ENCODE peak calls at places on chromosomes 5 and 9, in six cellular contexts. E is SK-N-SH, P is NT2/D1, D is HCT116, M is GM12878, S is K562. B is an unnamed sample.

GRCh38 chr9:110255417-110256141 is 728 bp downstream of the TXN start:
- DNase-seq in E (peak), P (peak), D (no peak), M (no peak), S (peak), B (peak)

GRCh38 chr9:86804011-86804410 is 143.3 kb downstream of the GAS1 start:
- DNase-seq in E (no peak), P (no peak), D (no peak), M (no peak), S (no peak), B (no peak)

GRCh38 chr5:175920506-175920865 is 47.6 kb downstream of the THOC3 start:
- DNase-seq in E (no peak), P (no peak), D (no peak), M (no peak), S (no peak), B (no peak)

GRCh38 chr5:4207456-4207855 is 611.8 kb downstream of the IRX1 start:
- DNase-seq in E (no peak), P (no peak), D (no peak), M (no peak), S (no peak), B (no peak)

GRCh38 chr9:127792417-127793031 is 6.7 kb downstream of the CDK9 start:
- DNase-seq in E (no peak), P (no peak), D (no peak), M (no peak), S (no peak), B (no peak)

GRCh38 chr5:135013947-135014570 is 20.0 kb downstream of the PITX1 start:
- DNase-seq in E (no peak), P (no peak), D (no peak), M (no peak), S (no peak), B (peak)

GRCh38 chr9:27165670-27166069 is 56.6 kb downstream of the TEK start:
- DNase-seq in E (no peak), P (no peak), D (no peak), M (no peak), S (peak), B (peak)

GRCh38 chr5:143412656-143413342 is 9.3 kb upstream of the NR3C1 start:
- DNase-seq in E (no peak), P (no peak), D (no peak), M (no peak), S (no peak), B (no peak)

GRCh38 chr5:142645456-142645855 is 40.4 kb downstream of the FGF1 start:
- DNase-seq in E (no peak), P (no peak), D (no peak), M (no peak), S (no peak), B (no peak)

GRCh38 chr5:37554938-37555337 is 175.8 kb downstream of the WDR70 start:
- DNase-seq in E (peak), P (peak), D (no peak), M (no peak), S (peak), B (peak)

GRCh38 chr5:177498013-177498847 is 826 bp upstream of the PDLIM7 start:
- DNase-seq in E (no peak), P (no peak), D (no peak), M (no peak), S (peak), B (peak)

GRCh38 chr5:69148981-69149675 is 17.8 kb upstream of the CCNB1 start:
- DNase-seq in E (no peak), P (no peak), D (no peak), M (no peak), S (no peak), B (no peak)

GRCh38 chr9:114696814-114697544 is 15.0 kb upstream of the TEX48 start:
- DNase-seq in E (no peak), P (no peak), D (no peak), M (peak), S (no peak), B (no peak)

GRCh38 chr9:120942186-120943001 is 15.8 kb upstream of the TRAF1 start:
- DNase-seq in E (no peak), P (no peak), D (no peak), M (no peak), S (no peak), B (no peak)

GRCh38 chr5:174606646-174607045 is 117.7 kb upstream of the MSX2 start:
- DNase-seq in E (no peak), P (no peak), D (no peak), M (no peak), S (no peak), B (no peak)

GRCh38 chr9:125646222-125647100 is 60.5 kb downstream of the MAPKAP1 start:
- DNase-seq in E (peak), P (no peak), D (no peak), M (no peak), S (no peak), B (no peak)

GRCh38 chr5:132100672-132101261 is 27.2 kb downstream of the CSF2 start:
- DNase-seq in E (no peak), P (no peak), D (no peak), M (peak), S (no peak), B (no peak)

DNA sequence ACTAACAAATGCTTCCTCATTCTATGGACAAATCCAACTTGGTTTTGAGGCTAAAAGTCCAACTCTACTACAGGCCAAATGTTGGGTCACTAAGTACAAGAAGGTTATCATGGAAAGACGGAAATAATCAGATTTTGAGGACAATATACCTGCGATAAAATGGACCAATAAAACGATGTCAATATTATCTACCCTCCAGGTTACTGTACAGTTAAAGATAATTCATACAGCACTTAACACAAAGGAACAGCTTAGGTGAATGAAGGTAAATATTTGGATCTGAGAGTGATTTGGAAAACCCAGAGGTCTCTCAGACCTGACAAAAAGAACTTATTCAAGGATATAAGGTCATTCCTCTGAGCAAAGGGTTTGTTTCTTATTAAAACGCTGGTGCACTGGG is 329.5 kb upstream of the PUM3 start:
- DNase-seq in E (no peak), P (no peak), D (no peak), M (no peak), S (no peak), B (no peak)
- TF ChIP-seq YY1 in E (no peak), P (no peak), D (no peak), M (no peak), S (no peak), B (no peak)

GRCh38 chr5:19531374-19531952 is 456.5 kb downstream of the CDH18 start:
- DNase-seq in E (no peak), P (no peak), D (no peak), M (no peak), S (no peak), B (no peak)
- TF ChIP-seq YY1 in E (no peak), P (no peak), D (no peak), M (no peak), S (no peak), B (no peak)

DNA sequence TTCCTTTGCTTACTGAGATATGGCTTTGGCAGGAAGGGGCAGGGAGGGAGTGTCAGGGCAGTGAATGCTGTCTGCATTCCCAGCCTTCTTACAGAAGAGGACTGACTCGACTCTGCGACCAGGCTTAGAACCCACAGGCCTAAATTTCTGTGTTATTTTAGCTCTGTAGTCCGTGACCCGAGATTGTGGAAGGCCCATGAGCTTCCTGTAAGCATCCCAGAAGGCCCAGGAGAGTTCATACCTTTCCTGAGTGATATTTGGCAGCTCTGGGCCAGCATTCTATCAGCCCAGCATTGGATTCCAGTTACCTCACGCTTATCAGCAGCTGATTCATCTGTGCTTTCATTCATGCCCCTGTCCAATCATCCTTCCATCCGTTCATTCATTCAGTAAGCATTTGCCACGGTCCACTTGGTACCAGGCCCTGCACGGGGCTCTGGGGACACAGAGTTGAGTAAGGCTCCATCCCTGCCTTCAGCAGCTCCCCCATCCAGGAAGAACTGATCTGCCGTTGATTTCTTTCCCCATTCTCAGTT is 28.2 kb upstream of the RPL26L1 start:
- DNase-seq in E (no peak), P (no peak), D (no peak), M (no peak), S (no peak), B (no peak)
- TF ChIP-seq YY1 in E (no peak), P (no peak), D (no peak), M (no peak), S (no peak), B (no peak)

GRCh38 chr5:32462618-32463017 is 18.1 kb upstream of the ZFR start:
- DNase-seq in E (no peak), P (no peak), D (no peak), M (no peak), S (no peak), B (no peak)
- TF ChIP-seq YY1 in E (no peak), P (no peak), D (no peak), M (no peak), S (no peak), B (no peak)

GRCh38 chr9:70615566-70616138 is 201.2 kb upstream of the KLF9 start:
- DNase-seq in E (no peak), P (no peak), D (no peak), M (no peak), S (no peak), B (no peak)

GRCh38 chr9:70610287-70610644 is 195.8 kb upstream of the KLF9 start:
- DNase-seq in E (no peak), P (no peak), D (no peak), M (no peak), S (no peak), B (no peak)

GRCh38 chr9:70616401-70617010 is 202.0 kb upstream of the KLF9 start:
- DNase-seq in E (no peak), P (no peak), D (no peak), M (no peak), S (no peak), B (no peak)

GRCh38 chr9:70614786-70615565 is 200.5 kb upstream of the KLF9 start:
- DNase-seq in E (no peak), P (no peak), D (no peak), M (no peak), S (no peak), B (no peak)

GRCh38 chr9:70613024-70613768 is 198.7 kb upstream of the KLF9 start:
- DNase-seq in E (no peak), P (no peak), D (no peak), M (no peak), S (no peak), B (no peak)
- TF ChIP-seq YY1 in E (no peak), P (no peak), D (no peak), M (no peak), S (no peak), B (no peak)

B was measured in HepG2.